ENCODE peak calls at places on chromosomes 6 and 20, in five cellular contexts. O is GM12878, N is A549, X is K562, B is HepG2. C is an unnamed sample.
A peak's percentile ranks its signal among the peaks of the same experiment; 100 is the strongest.

GRCh38 chr6:117605169-117605826 is 3.0 kb upstream of the GOPC start:
- DNase-seq in O (peak; percentile 66), N (peak; percentile 83), B (peak; percentile 80), X (peak; percentile 61), C (peak; percentile 78)

GRCh38 chr20:46213946-46214830 is 94.1 kb downstream of the CDH22 start:
- DNase-seq in B (no peak), X (no peak), N (no peak), O (no peak), C (no peak)

GRCh38 chr20:22430746-22431168 is 153.6 kb downstream of the FOXA2 start:
- DNase-seq in B (peak; percentile 97), O (no peak), X (no peak), N (no peak), C (no peak)

GRCh38 chr6:71887006-71887743 is 825 bp downstream of the RIMS1 start:
- DNase-seq in X (no peak), O (no peak), N (no peak), B (no peak), C (peak; percentile 1)

GRCh38 chr20:37095108-37095608 is 639 bp downstream of the RBL1 start:
- DNase-seq in B (peak; percentile 41), X (peak; percentile 38), O (no peak), N (peak; percentile 35), C (no peak)

GRCh38 chr6:105764318-105764717 is 321.8 kb upstream of the PRDM1 start:
- DNase-seq in N (no peak), X (no peak), O (no peak), B (no peak), C (no peak)

GRCh38 chr20:49323622-49324238 is 45.9 kb upstream of the ZNFX1 start:
- DNase-seq in N (peak; percentile 47), X (peak; percentile 39), O (no peak), B (peak; percentile 52), C (peak; percentile 89)

GRCh38 chr6:143276436-143276835 is 174.1 kb downstream of the ADAT2 start:
- DNase-seq in X (no peak), O (no peak), B (no peak), N (no peak), C (no peak)

GRCh38 chr6:15230827-15231226 is 15.0 kb upstream of the JARID2 start:
- DNase-seq in O (no peak), B (no peak), X (no peak), N (no peak), C (no peak)

GRCh38 chr6:7451321-7451720 is 61.7 kb downstream of the RIOK1 start:
- DNase-seq in B (no peak), N (no peak), X (no peak), O (no peak), C (no peak)

GRCh38 chr6:74170118-74170517 is 474.1 kb downstream of the CD109 start:
- DNase-seq in X (no peak), B (no peak), O (no peak), N (no peak), C (no peak)

GRCh38 chr20:62723351-62723750 is 14.7 kb downstream of the NTSR1 start:
- DNase-seq in N (no peak), X (no peak), O (no peak), B (no peak), C (peak; percentile 50)

GRCh38 chr20:32339116-32339515 is 19.0 kb upstream of the ASXL1 start:
- DNase-seq in B (no peak), O (no peak), X (no peak), N (no peak), C (no peak)

GRCh38 chr6:81998432-81998831 is 246.0 kb upstream of the TENT5A start:
- DNase-seq in N (no peak), O (no peak), X (no peak), B (no peak), C (no peak)

GRCh38 chr20:23340524-23340923 is 10.1 kb upstream of the NXT1 start:
- DNase-seq in X (peak; percentile 19), B (peak; percentile 77), O (no peak), N (peak; percentile 87), C (peak; percentile 84)

DNA sequence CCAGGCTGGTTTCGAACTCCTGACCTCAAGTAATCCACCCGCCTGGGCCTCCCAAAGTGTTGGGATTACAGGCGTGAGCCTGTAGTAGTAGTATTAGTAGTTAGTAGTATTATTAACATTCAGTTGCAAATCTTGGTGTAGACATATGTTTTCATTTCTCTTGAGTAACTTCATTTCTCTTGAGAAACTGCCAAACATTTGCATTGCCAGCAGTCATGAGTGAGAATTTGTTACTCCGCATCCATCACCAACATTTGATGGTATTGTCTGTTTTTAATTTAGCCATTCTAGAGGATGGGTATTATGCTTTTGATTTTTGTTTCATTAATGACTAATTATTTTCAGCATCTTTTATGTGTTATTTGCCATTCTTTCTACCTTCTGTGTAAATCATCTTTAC is 1.5 kb upstream of the ERVFRD-1 start:
- DNase-seq in O (no peak), N (no peak), X (no peak), B (no peak), C (no peak)
- TF ChIP-seq MYC in O (no peak), N (no peak), X (no peak), B (no peak), C (no peak)

GRCh38 chr6:152472325-152472724 is 164.8 kb downstream of the SYNE1 start:
- DNase-seq in N (no peak), X (no peak), O (no peak), B (no peak), C (no peak)
- H3K4me2 ChIP-seq in N (peak overlapping the region; percentile 59), X (no peak overlapping the region), O (no peak overlapping the region), B (no peak overlapping the region), C (no peak overlapping the region)

DNA sequence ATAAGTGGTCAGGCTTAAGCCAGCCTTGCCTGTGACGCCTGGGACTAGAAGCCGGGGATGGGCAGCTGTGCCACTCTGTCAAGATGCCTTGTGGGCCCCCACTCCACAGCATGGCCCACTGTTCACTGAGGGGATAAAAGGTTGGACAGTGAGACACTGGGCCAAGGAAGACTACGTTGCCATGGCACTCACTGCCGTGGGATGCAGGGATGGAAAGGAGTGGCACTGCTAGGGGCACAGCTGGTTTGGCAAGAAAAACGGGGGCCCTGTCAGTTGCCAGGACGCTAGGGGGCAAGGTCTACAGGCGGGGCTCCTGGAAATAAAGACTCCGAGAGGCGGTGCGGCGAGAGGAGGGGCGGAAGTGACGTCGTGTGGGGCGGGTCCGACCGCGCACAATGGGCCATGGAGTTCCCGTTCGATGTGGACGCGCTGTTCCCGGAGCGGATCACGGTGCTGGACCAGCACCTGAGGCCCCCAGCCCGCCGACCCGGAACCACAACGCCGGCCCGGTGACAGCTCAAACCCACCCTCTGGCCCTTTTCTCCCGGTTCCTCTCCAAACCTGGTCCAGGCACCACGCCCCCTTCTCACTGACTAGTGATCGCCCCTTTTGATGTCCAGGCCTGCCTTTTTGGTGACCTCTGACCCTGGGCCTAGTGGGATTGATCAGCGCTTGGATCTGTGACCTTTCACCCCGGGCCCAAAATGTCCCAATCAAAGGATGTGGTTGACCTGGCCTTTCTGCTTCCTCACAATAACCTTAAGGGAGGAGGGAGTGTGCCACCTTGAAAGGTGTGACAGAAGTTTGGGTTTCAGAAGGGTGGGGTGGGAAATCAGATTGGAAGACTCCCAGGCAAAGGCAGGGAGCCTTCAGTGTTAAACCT is at the start of gene ATAT1:
- DNase-seq in X (peak; percentile 59), B (peak; percentile 88), O (peak; percentile 36), N (peak; percentile 80), C (peak; percentile 89)
- TF ChIP-seq POLR2A in X (peak; percentile 79), B (peak; percentile 97), O (peak; percentile 97), N (peak; percentile 80), C (peak; percentile 97)

GRCh38 chr6:33926451-33926850 is 122.6 kb upstream of the MLN start:
- DNase-seq in O (no peak), N (peak; percentile 8), X (peak; percentile 93), B (no peak), C (peak; percentile 9)
- TF ChIP-seq MYC in O (no peak), N (no peak), X (no peak), B (no peak), C (no peak)

GRCh38 chr6:131555992-131556391 is 17.0 kb upstream of the ARG1 start:
- DNase-seq in N (no peak), O (no peak), X (no peak), B (no peak), C (no peak)
- H3K4me2 ChIP-seq in N (no peak overlapping the region), O (no peak overlapping the region), X (no peak overlapping the region), B (peak overlapping the region; percentile 8), C (no peak overlapping the region)

GRCh38 chr20:2237059-2237458 is 58.7 kb upstream of the TGM3 start:
- DNase-seq in X (no peak), O (no peak), N (no peak), B (no peak), C (no peak)

GRCh38 chr20:2240835-2241234 is 55.0 kb upstream of the TGM3 start:
- DNase-seq in N (no peak), X (no peak), O (no peak), B (no peak), C (no peak)

GRCh38 chr20:2234788-2235187 is 61.0 kb upstream of the TGM3 start:
- DNase-seq in X (no peak), O (no peak), N (no peak), B (no peak), C (no peak)

GRCh38 chr20:2236266-2236665 is 59.5 kb upstream of the TGM3 start:
- DNase-seq in B (no peak), N (no peak), X (peak; percentile 13), O (no peak), C (peak; percentile 10)

GRCh38 chr20:2238601-2239000 is 57.2 kb upstream of the TGM3 start:
- DNase-seq in N (no peak), B (no peak), X (no peak), O (no peak), C (no peak)
- TF ChIP-seq POLR2A in N (no peak), B (no peak), X (no peak), O (no peak), C (no peak)

GRCh38 chr6:139378882-139379341 is 4.5 kb upstream of the CITED2 start:
- DNase-seq in X (no peak), O (no peak), B (peak; percentile 81), N (peak; percentile 23), C (no peak)
- TF ChIP-seq MYC in X (no peak), O (no peak), B (no peak), N (no peak), C (no peak)

DNA sequence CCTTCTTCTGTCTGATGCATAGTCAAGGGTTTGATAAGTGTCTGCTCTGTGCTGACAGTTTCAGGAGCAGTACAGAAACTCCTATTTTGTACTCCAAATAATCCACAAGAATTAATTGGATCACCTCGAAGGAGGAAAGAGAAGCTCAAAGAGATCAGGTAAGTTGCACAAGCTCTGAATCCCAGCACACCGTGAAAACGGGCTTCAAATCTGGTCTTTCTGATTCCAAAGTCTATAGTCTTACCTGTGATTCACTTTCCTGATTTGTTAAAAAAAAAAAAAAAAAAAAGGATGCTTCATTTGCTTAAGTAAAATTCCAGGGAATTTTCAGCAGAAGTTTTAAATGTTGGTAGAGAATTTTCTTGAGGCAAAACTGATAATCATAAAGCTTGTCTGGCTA is 155.8 kb upstream of the ESR1 start:
- DNase-seq in O (no peak), N (no peak), B (no peak), X (no peak), C (no peak)
- H3K4me2 ChIP-seq in O (no peak overlapping the region), N (no peak overlapping the region), B (no peak overlapping the region), X (no peak overlapping the region), C (no peak overlapping the region)

GRCh38 chr20:5675103-5676091 is 74.8 kb upstream of the SHLD1 start:
- DNase-seq in N (no peak), O (no peak), X (no peak), B (no peak), C (no peak)
- TF ChIP-seq POLR2A in N (no peak), O (no peak), X (no peak), B (no peak), C (no peak)